ENCODE peak calls at places on chromosomes 4 and X, in seven cellular contexts. M, T, S, H, O, Z and G are unnamed samples.

GRCh38 chr4:168221298-168221697 is 97.3 kb downstream of the DDX60 start:
- DNase-seq in M (no peak), T (no peak), S (peak; percentile 67), H (no peak), O (no peak), Z (no peak), G (no peak)

GRCh38 chr4:61094854-61095598 is 105.1 kb upstream of the ADGRL3 start:
- DNase-seq in M (no peak), T (no peak), S (no peak), H (peak; percentile 22), O (no peak), Z (no peak), G (no peak)

GRCh38 chrX:131854586-131854985 is 168.5 kb upstream of the STK26 start:
- DNase-seq in M (peak; percentile 9), T (no peak), S (peak; percentile 61), H (no peak), O (no peak), Z (no peak), G (no peak)

GRCh38 chr4:131427000-131427399 is 1722.1 kb upstream of the PCDH10 start:
- DNase-seq in M (no peak), T (no peak), S (no peak), H (no peak), O (no peak), Z (no peak), G (no peak)

GRCh38 chr4:7630559-7631287 is 196.0 kb upstream of the PSAPL1 start:
- DNase-seq in M (no peak), T (peak; percentile 85), S (peak; percentile 84), H (no peak), O (no peak), Z (no peak), G (no peak)

GRCh38 chr4:138310498-138310897 is 68.3 kb upstream of the SLC7A11 start:
- DNase-seq in M (no peak), T (no peak), S (peak; percentile 48), H (no peak), O (no peak), Z (no peak), G (no peak)

GRCh38 chrX:147978931-147979330 is 2.2 kb upstream of the FMR1NB start:
- DNase-seq in M (no peak), T (no peak), S (no peak), H (no peak), O (no peak), Z (no peak), G (no peak)

GRCh38 chrX:13080128-13080795 is 35.8 kb upstream of the FAM9C start:
- DNase-seq in M (no peak), T (no peak), S (no peak), H (no peak), O (no peak), Z (no peak), G (no peak)

GRCh38 chr4:163693776-163694175 is 199.3 kb downstream of the TMA16 start:
- DNase-seq in M (no peak), T (no peak), S (no peak), H (no peak), O (no peak), Z (no peak), G (no peak)

GRCh38 chr4:67735325-67735724 is 18.9 kb downstream of the GNRHR start:
- DNase-seq in M (no peak), T (no peak), S (no peak), H (no peak), O (no peak), Z (no peak), G (no peak)

GRCh38 chrX:6432211-6432610 is 102.7 kb downstream of the VCX3A start:
- DNase-seq in M (no peak), T (no peak), S (no peak), H (no peak), O (no peak), Z (no peak), G (no peak)

GRCh38 chrX:100410083-100410590 is at the start of gene PCDH19:
- DNase-seq in M (no peak), T (peak; percentile 45), S (peak; percentile 60), H (no peak), O (no peak), Z (no peak), G (no peak)

GRCh38 chr4:1381181-1381621 is 25.0 kb downstream of the NKX1-1 start:
- DNase-seq in M (no peak), T (peak; percentile 5), S (no peak), H (no peak), O (peak; percentile 65), Z (no peak), G (no peak)

GRCh38 chr4:183401473-183401872 is 43.0 kb upstream of the CDKN2AIP start:
- DNase-seq in M (no peak), T (no peak), S (no peak), H (no peak), O (no peak), Z (no peak), G (no peak)

GRCh38 chrX:29661290-29661689 is 554.1 kb upstream of the MAGEB2 start:
- DNase-seq in M (no peak), T (no peak), S (peak; percentile 13), H (no peak), O (no peak), Z (no peak), G (no peak)

GRCh38 chrX:129932792-129933321 is 26.9 kb downstream of the UTP14A start:
- DNase-seq in M (no peak), T (peak; percentile 24), S (peak; percentile 32), H (peak; percentile 21), O (peak; percentile 43), Z (no peak), G (no peak)

GRCh38 chr4:164748375-164748774 is 5.6 kb upstream of the SMIM31 start:
- DNase-seq in M (no peak), T (no peak), S (peak; percentile 68), H (no peak), O (no peak), Z (no peak), G (no peak)

GRCh38 chr4:82774711-82775171 is 23.9 kb downstream of the SCD5 start:
- DNase-seq in M (no peak), T (no peak), S (peak; percentile 46), H (no peak), O (no peak), Z (no peak), G (no peak)

GRCh38 chr4:181784881-181785280 is 458.3 kb upstream of the TENM3 start:
- DNase-seq in M (no peak), T (no peak), S (no peak), H (no peak), O (no peak), Z (no peak), G (no peak)

GRCh38 chr4:152419809-152420208 is 116.1 kb downstream of the FBXW7 start:
- DNase-seq in M (no peak), T (no peak), S (no peak), H (no peak), O (no peak), Z (no peak), G (no peak)

GRCh38 chr4:90727938-90728337 is 600.7 kb downstream of the CCSER1 start:
- DNase-seq in M (no peak), T (no peak), S (no peak), H (no peak), O (no peak), Z (peak; percentile 68), G (no peak)

GRCh38 chr4:2135083-2135482 is 76.0 kb downstream of the NAT8L start:
- DNase-seq in M (peak; percentile 15), T (no peak), S (peak; percentile 13), H (no peak), O (no peak), Z (no peak), G (no peak)

GRCh38 chr4:22457348-22457747 is 58.5 kb downstream of the ADGRA3 start:
- DNase-seq in M (no peak), T (no peak), S (no peak), H (no peak), O (no peak), Z (no peak), G (no peak)

GRCh38 chr4:71195932-71196331 is 142.9 kb upstream of the SLC4A4 start:
- DNase-seq in M (no peak), T (no peak), S (peak; percentile 58), H (no peak), O (no peak), Z (no peak), G (no peak)

GRCh38 chrX:154436597-154437397 is at the start of gene GDI1:
- DNase-seq in M (peak; percentile 68), T (peak; percentile 65), S (peak; percentile 69), H (peak; percentile 45), O (peak; percentile 71), Z (no peak), G (peak; percentile 63)

GRCh38 chr4:131459430-131460101 is 1689.5 kb upstream of the PCDH10 start:
- DNase-seq in M (no peak), T (no peak), S (no peak), H (no peak), O (no peak), Z (no peak), G (no peak)

GRCh38 chrX:36908801-36909403 is 99.3 kb upstream of the FAM47C start:
- DNase-seq in M (no peak), T (no peak), S (peak; percentile 69), H (no peak), O (no peak), Z (no peak), G (no peak)

DNA sequence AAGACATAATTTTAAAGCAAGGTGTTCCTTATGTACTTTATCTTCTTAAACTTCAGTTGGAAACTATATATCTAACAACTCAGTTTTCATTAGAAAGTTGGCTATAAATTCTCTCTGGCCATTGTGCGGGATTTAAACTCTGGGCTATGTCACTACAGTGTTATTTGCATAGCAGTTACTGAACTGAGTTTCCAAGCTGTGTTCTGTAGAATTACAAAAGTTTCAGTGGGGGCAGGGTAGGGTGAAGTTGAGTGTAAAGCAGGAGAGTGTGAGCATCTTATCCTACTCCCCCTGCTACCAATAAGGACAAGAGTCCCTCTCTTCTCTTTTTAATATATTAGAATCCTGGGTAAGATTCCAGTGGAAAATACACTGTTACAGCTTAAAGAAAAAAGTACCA is 254.5 kb upstream of the SLITRK2 start:
- DNase-seq in M (no peak), T (no peak), S (no peak), H (no peak), O (no peak), Z (no peak), G (no peak)
- H3K9me3 ChIP-seq in M (no peaks in the 10 kb centered on the region), T (no peaks in the 10 kb centered on the region), S (no peaks in the 10 kb centered on the region), H (no peaks in the 10 kb centered on the region), O (no peaks in the 10 kb centered on the region), Z (no peaks in the 10 kb centered on the region), G (no peaks in the 10 kb centered on the region)

GRCh38 chrX:71999535-71999934 is 88.9 kb downstream of the NHSL2 start:
- DNase-seq in M (no peak), T (no peak), S (no peak), H (no peak), O (no peak), Z (no peak), G (no peak)
- H3K9me3 ChIP-seq in M (no peaks in the 10 kb centered on the region), T (no peaks in the 10 kb centered on the region), S (no peaks in the 10 kb centered on the region), H (no peaks in the 10 kb centered on the region), O (no peaks in the 10 kb centered on the region), Z (no peaks in the 10 kb centered on the region), G (no peaks in the 10 kb centered on the region)

GRCh38 chrX:71171110-71171801 is 26.6 kb downstream of the NLGN3 start:
- DNase-seq in M (no peak), T (no peak), S (no peak), H (no peak), O (no peak), Z (no peak), G (no peak)
- H3K9me3 ChIP-seq in M (no peaks in the 10 kb centered on the region), T (no peaks in the 10 kb centered on the region), S (no peaks in the 10 kb centered on the region), H (no peaks in the 10 kb centered on the region), O (no peaks in the 10 kb centered on the region), Z (no peaks in the 10 kb centered on the region), G (no peaks in the 10 kb centered on the region)

DNA sequence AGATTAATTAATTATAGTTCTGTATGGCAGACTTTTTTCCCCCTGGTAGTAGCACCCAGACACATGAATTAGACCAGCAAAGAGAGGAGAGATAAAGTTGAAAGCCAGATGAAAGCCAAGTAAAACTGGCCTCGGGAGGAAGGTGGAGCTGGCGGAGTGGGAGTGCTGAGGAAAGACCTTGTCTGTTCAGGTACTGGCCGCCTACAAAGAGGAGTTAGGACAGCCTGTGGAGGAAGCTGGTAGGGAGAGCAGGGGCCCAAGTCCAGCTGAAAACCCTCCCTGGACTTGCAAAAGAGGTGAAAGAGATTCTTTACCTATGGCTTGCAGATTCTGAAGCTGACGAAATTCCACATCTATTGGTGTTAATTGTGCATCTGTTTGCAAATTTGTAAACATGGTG is 11.7 kb downstream of the SHROOM2 start:
- DNase-seq in M (no peak), T (no peak), S (no peak), H (no peak), O (no peak), Z (no peak), G (no peak)
- H3K9me3 ChIP-seq in M (no peaks in the 10 kb centered on the region), T (peaks cover 8% of the 10 kb centered on the region), S (peaks cover 15% of the 10 kb centered on the region), H (no peaks in the 10 kb centered on the region), O (peaks cover 4% of the 10 kb centered on the region), Z (no peaks in the 10 kb centered on the region), G (no peaks in the 10 kb centered on the region)